ENCODE peak calls at places on chromosome 14, in four cellular contexts. F is psoas muscle, C is OCI-LY7, M is fibroblast of lung. J is an unnamed sample.

GRCh38 chr14:106841701-106842100 is 1315.3 kb downstream of the TMEM121 start:
- DNase-seq in C (no peak), F (no peak), M (no peak), J (no peak)

GRCh38 chr14:57391609-57392195 is 1.3 kb downstream of the NAA30 start:
- DNase-seq in F (no peak), C (peak; percentile 11), M (no peak), J (peak; percentile 11)

GRCh38 chr14:88908216-88908615 is 83.8 kb downstream of the TTC8 start:
- DNase-seq in C (no peak), M (no peak), F (no peak), J (no peak)

GRCh38 chr14:63677891-63678379 is 36.3 kb upstream of the WDR89 start:
- DNase-seq in C (no peak), M (peak; percentile 74), F (no peak), J (no peak)

GRCh38 chr14:26276757-26277156 is 321.1 kb downstream of the NOVA1 start:
- DNase-seq in F (no peak), C (no peak), M (no peak), J (no peak)

GRCh38 chr14:59354666-59355065 is 110.5 kb downstream of the GPR135 start:
- DNase-seq in M (peak; percentile 74), F (no peak), C (no peak), J (no peak)

GRCh38 chr14:93019367-93019843 is 96.3 kb downstream of the ITPK1 start:
- DNase-seq in C (no peak), M (no peak), F (peak; percentile 46), J (no peak)

GRCh38 chr14:41986726-41987125 is 380.1 kb downstream of the LRFN5 start:
- DNase-seq in F (no peak), C (no peak), M (peak; percentile 54), J (no peak)

GRCh38 chr14:96380735-96381134 is 11.2 kb upstream of the AK7 start:
- DNase-seq in C (peak; percentile 19), F (no peak), M (no peak), J (no peak)

GRCh38 chr14:58104808-58105207 is 47.2 kb downstream of the ARMH4 start:
- DNase-seq in C (no peak), F (no peak), M (peak; percentile 91), J (no peak)

GRCh38 chr14:60722163-60722835 is 1.9 kb downstream of the SIX4 start:
- DNase-seq in M (peak; percentile 77), C (peak; percentile 58), F (peak; percentile 69), J (peak; percentile 16)

GRCh38 chr14:100100032-100100405 is 34.8 kb downstream of the EVL start:
- DNase-seq in F (no peak), M (no peak), C (no peak), J (no peak)

GRCh38 chr14:100524933-100525243 is 62.3 kb downstream of the BEGAIN start:
- DNase-seq in M (peak; percentile 8), F (peak; percentile 50), C (peak; percentile 9), J (peak; percentile 74)

GRCh38 chr14:64845878-64846277 is 33.8 kb downstream of the SPTB start:
- DNase-seq in F (no peak), M (peak; percentile 89), C (no peak), J (no peak)

GRCh38 chr14:85536835-85537195 is 6.9 kb downstream of the FLRT2 start:
- DNase-seq in C (no peak), M (no peak), F (no peak), J (no peak)

GRCh38 chr14:88323520-88324199 is 591 bp upstream of the KCNK10 start:
- DNase-seq in C (peak; percentile 84), F (no peak), M (peak; percentile 41), J (no peak)

GRCh38 chr14:73424453-73424852 is 33.9 kb downstream of the NUMB start:
- DNase-seq in M (no peak), C (peak; percentile 48), F (no peak), J (no peak)

GRCh38 chr14:31449971-31450610 is 7.2 kb downstream of the DTD2 start:
- DNase-seq in C (peak; percentile 50), M (peak; percentile 35), F (no peak), J (peak; percentile 17)

DNA sequence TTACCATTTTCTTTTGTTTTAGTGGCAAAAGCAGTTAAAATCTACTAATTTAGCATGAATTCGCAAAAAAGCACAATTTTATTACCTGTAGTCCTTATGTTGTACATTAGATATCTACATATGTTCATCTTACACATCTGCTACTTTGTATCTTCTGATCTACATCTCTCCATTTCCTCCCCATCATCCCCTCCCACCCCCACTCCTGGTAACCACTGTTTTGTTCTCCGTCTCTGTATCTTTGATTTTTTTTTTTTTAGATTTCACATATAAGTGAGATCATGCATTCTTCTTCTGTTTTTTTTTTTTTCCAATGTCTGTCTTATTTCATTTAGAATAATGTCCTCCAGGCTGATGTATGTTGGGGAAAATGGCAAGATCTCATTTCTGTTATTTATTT is 922.7 kb downstream of the VRK1 start:
- DNase-seq in F (no peak), C (no peak), M (no peak), J (no peak)
- H3K27ac ChIP-seq in F (no peak overlapping the region), C (no peak overlapping the region), M (no peak overlapping the region), J (no peak overlapping the region)

GRCh38 chr14:103529383-103530365 is 678 bp downstream of the TRMT61A start:
- DNase-seq in F (no peak), C (no peak), M (no peak), J (no peak)

GRCh38 chr14:103528158-103528511 is 861 bp upstream of the TRMT61A start:
- DNase-seq in F (no peak), C (no peak), M (no peak), J (no peak)

GRCh38 chr14:103530390-103530789 is 1.4 kb downstream of the TRMT61A start:
- DNase-seq in C (no peak), M (no peak), F (peak; percentile 56), J (peak; percentile 56)

GRCh38 chr14:103527408-103528157 is 1.4 kb upstream of the TRMT61A start:
- DNase-seq in C (peak; percentile 45), F (no peak), M (no peak), J (no peak)

DNA sequence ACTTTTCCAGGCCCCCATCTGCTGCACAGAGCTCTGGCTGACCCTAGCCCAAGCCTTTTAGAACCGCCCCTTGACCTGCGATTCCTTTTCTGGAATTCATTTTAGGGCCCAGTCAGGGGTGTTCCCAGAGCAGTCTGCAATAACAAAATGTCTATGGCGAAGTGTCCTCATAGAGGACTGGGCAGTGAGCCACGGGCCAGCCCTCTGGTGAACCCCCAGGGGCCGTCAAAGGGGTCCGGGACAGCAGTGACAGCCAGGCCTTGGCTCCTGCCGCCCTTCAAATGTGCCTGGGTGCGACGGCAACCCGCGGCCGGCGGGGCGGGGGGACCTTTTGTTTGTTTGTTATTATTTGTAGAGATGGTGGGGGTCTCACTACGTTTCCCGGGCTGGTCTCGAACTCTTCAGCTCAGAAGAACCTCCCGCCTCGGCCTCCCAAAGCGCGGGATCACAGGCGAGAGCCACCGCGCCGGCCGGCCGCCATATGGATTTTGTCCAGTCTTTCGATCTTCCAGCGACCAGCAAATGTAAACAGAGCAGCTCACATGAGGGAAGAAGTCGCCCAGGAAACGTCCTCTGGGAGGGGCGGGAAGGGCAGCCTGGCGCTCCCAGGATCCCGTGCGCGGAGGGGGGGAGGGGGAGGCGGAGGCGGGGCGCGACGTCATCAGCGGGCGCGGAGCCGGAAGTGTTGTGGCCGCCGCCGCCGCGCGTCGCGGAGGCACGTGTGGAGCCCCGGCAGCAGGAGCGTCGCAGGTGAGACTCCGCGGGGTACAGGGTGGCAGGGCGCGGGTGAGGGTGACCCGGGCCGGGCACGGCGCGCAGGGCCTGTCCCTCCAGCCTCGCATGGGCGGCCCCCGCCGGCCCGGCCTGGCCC is at the start of gene TRMT61A:
- DNase-seq in M (peak; percentile 87), F (peak; percentile 94), C (peak; percentile 84), J (peak; percentile 86)
- H3K27ac ChIP-seq in M (peak within 1 kb of the TSS; percentile 87), F (peak within 1 kb of the TSS; percentile 88), C (peak within 1 kb of the TSS; percentile 33), J (peak within 1 kb of the TSS; percentile 86)

GRCh38 chr14:83297361-83297760 is 1763.7 kb upstream of the SEL1L start:
- DNase-seq in M (no peak), C (no peak), F (no peak), J (no peak)

GRCh38 chr14:83291716-83292115 is 1758.1 kb upstream of the SEL1L start:
- DNase-seq in F (no peak), M (no peak), C (no peak), J (no peak)

GRCh38 chr14:83289390-83289789 is 1755.7 kb upstream of the SEL1L start:
- DNase-seq in M (no peak), F (no peak), C (peak; percentile 30), J (no peak)

GRCh38 chr14:83290447-83290846 is 1756.8 kb upstream of the SEL1L start:
- DNase-seq in F (no peak), C (peak; percentile 5), M (no peak), J (no peak)

DNA sequence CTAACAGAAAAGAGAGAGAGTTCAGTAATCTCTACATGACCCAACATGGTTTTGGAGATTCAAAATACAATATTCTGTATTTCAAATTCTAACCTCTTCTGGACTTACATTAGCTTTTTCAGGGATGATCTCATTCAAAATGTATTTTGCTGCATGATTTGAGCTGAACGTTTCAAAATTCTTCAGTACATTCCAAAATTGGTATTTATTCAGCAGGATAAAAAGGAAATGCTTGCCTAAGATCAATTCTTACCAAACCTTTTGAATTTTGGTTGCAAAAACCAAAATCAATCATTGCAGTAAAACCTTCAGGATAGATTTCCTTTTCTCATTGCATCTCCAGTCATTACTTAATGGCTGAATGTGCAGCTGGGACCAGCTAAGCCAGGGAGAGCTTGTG is 1761.3 kb upstream of the SEL1L start:
- DNase-seq in M (peak; percentile 32), C (no peak), F (no peak), J (no peak)
- H3K27ac ChIP-seq in M (no peak overlapping the region), C (no peak overlapping the region), F (no peak overlapping the region), J (no peak overlapping the region)

DNA sequence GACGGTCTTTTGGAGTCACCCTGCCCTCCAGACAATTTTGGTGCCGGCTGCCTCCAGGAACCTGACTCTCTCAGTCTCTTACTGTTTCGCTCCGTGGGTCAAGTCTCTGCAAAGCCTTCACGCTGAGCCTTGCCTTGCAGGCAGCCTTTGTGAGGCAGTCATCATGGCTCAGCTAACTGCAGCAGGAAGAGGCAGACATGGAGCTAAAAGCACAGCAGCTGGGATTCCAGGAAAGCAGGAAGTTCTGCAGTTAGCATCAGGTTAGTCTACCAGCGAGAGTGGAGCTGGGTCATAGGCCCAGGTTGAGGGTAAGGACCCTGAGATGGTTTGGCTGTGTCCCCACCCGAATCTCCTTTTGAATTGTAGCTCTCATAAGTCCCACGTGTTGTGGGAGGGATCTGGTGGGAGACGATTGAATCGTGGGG is 305.4 kb downstream of the PCNX1 start:
- DNase-seq in M (no peak), F (no peak), C (no peak), J (no peak)
- H3K27ac ChIP-seq in M (no peak overlapping the region), F (no peak overlapping the region), C (no peak overlapping the region), J (no peak overlapping the region)

DNA sequence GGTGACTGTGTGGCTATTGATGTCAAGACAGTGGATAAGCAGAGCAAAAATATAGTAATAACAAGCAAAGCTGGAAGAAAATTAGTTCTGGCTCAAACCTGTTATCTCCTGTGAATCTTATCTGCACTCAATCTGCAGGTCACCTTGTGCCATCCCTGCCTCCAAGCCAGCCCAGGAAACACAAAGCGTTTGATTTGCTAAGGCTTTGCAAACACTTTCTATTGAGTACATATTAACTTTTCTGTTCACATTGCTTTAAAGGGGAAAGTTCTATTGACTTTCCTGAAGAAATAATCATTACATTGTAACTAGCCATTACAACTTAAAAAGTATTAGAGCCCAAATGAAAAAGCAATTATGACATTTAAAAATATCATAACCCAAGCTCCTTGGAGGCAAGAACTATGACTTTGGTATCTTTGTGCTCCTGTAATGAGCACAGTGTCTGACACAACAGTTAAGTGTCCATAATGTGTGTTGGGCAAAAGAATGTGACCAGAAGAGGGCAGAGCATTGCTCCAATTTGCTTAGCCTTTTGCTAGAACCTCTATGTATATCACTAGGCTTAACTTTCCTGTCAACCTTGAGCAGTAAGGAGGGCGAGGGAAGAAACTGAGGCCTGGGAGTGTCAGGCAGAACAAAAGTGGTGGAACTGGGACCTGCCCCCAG is 24.7 kb downstream of the SERPINA3 start:
- DNase-seq in M (no peak), F (no peak), C (no peak), J (no peak)
- H3K27ac ChIP-seq in M (no peak overlapping the region), F (no peak overlapping the region), C (no peak overlapping the region), J (no peak overlapping the region)

J was measured in K562.